ENCODE peak calls at places on chromosomes 13 and 19, in five cellular contexts. L is naive B cell, X is left ventricle myocardium inferior, A is NCI-H774, R is DMS153. K is an unnamed sample.

GRCh38 chr19:7397687-7398086 is 49.0 kb downstream of the ARHGEF18 start:
- DNase-seq in L (no peak), X (no peak), A (no peak), R (no peak), K (no peak)

GRCh38 chr13:47933688-47934011 is 67.4 kb downstream of the SUCLA2 start:
- DNase-seq in L (no peak), X (no peak), A (no peak), R (no peak), K (no peak)

GRCh38 chr13:114339779-114340534 is 25.7 kb downstream of the CHAMP1 start:
- DNase-seq in L (peak; percentile 37), X (peak; percentile 18), A (peak; percentile 84), R (peak; percentile 47), K (no peak)

GRCh38 chr13:48222358-48223015 is 10.5 kb upstream of the ITM2B start:
- DNase-seq in L (no peak), X (peak; percentile 46), A (no peak), R (no peak), K (no peak)

GRCh38 chr13:44955421-44955820 is 33.9 kb downstream of the NUFIP1 start:
- DNase-seq in L (no peak), X (peak; percentile 21), A (no peak), R (no peak), K (no peak)

GRCh38 chr19:46221981-46222610 is 7.4 kb upstream of the IGFL1 start:
- DNase-seq in L (no peak), X (peak; percentile 29), A (no peak), R (no peak), K (no peak)

GRCh38 chr13:31477961-31478360 is 261.4 kb upstream of the RXFP2 start:
- DNase-seq in L (no peak), X (no peak), A (no peak), R (no peak), K (no peak)

GRCh38 chr19:46606681-46607440 is 5.7 kb downstream of the CALM3 start:
- DNase-seq in L (no peak), X (no peak), A (no peak), R (no peak), K (no peak)

GRCh38 chr13:40388617-40389016 is 277.8 kb downstream of the FOXO1 start:
- DNase-seq in L (peak; percentile 79), X (no peak), A (no peak), R (peak; percentile 56), K (no peak)

GRCh38 chr13:113976711-113977684 is 3.1 kb upstream of the C13orf46 start:
- DNase-seq in L (no peak), X (no peak), A (no peak), R (no peak), K (no peak)

GRCh38 chr19:31742249-31742648 is 393.0 kb upstream of the TSHZ3 start:
- DNase-seq in L (no peak), X (no peak), A (no peak), R (no peak), K (no peak)

K was measured in iPS DF 19.7.